ENCODE peak calls at places on chromosomes 7 and 10, in nine cellular contexts. K, F, W, E, G, Q, J, M and V are unnamed samples.

GRCh38 chr7:47100148-47100547 is 481.8 kb downstream of the TNS3 start:
- DNase-seq in K (no peak), F (no peak), W (no peak), E (no peak), G (no peak), Q (no peak), J (no peak), M (no peak), V (no peak)

GRCh38 chr10:110756886-110757285 is 112.8 kb downstream of the RBM20 start:
- DNase-seq in K (no peak), F (no peak), W (no peak), E (no peak), G (no peak), Q (no peak), J (no peak), M (no peak), V (no peak)

GRCh38 chr7:28329616-28330373 is 82.5 kb upstream of the CREB5 start:
- DNase-seq in K (peak; percentile 29), F (no peak), W (no peak), E (peak; percentile 2), G (peak; percentile 64), Q (peak; percentile 21), J (no peak), M (no peak), V (no peak)

GRCh38 chr7:105690286-105690915 is 109.1 kb upstream of the EFCAB10 start:
- DNase-seq in K (no peak), F (no peak), W (no peak), E (no peak), G (no peak), Q (no peak), J (no peak), M (no peak), V (no peak)

GRCh38 chr10:92387289-92387940 is 96.4 kb downstream of the MARCHF5 start:
- DNase-seq in K (peak; percentile 74), F (peak; percentile 58), W (no peak), E (peak; percentile 64), G (peak; percentile 63), Q (no peak), J (peak; percentile 72), M (peak; percentile 34), V (peak; percentile 62)

GRCh38 chr10:43202224-43202656 is 64.0 kb downstream of the CSGALNACT2 start:
- DNase-seq in K (peak; percentile 33), F (peak; percentile 69), W (no peak), E (no peak), G (peak; percentile 51), Q (peak; percentile 34), J (peak; percentile 36), M (peak; percentile 25), V (no peak)

GRCh38 chr10:115417585-115418265 is 324.6 kb downstream of the ATRNL1 start:
- DNase-seq in K (peak; percentile 72), F (peak; percentile 53), W (no peak), E (no peak), G (peak; percentile 72), Q (peak; percentile 8), J (peak; percentile 54), M (peak; percentile 17), V (peak; percentile 22)

GRCh38 chr7:135976312-135977019 is 693 bp downstream of the MTPN start:
- DNase-seq in K (no peak), F (peak; percentile 64), W (no peak), E (no peak), G (peak; percentile 68), Q (peak; percentile 22), J (peak; percentile 9), M (peak; percentile 22), V (no peak)

GRCh38 chr7:76296743-76297740 is 5.4 kb upstream of the HSPB1 start:
- DNase-seq in K (peak; percentile 95), F (no peak), W (peak; percentile 88), E (peak; percentile 93), G (no peak), Q (peak; percentile 90), J (peak; percentile 69), M (peak; percentile 83), V (no peak)

GRCh38 chr7:69677905-69678793 is 79.9 kb downstream of the AUTS2 start:
- DNase-seq in K (no peak), F (no peak), W (no peak), E (no peak), G (no peak), Q (no peak), J (no peak), M (no peak), V (no peak)

GRCh38 chr7:46168231-46168630 is 247.2 kb upstream of the IGFBP3 start:
- DNase-seq in K (no peak), F (no peak), W (no peak), E (no peak), G (no peak), Q (no peak), J (no peak), M (no peak), V (no peak)

GRCh38 chr10:50260791-50261281 is 9.5 kb upstream of the ASAH2 start:
- DNase-seq in K (no peak), F (peak; percentile 37), W (no peak), E (no peak), G (peak; percentile 85), Q (no peak), J (no peak), M (no peak), V (no peak)

GRCh38 chr10:59872892-59873463 is 33.4 kb downstream of the CCDC6 start:
- DNase-seq in K (peak; percentile 94), F (no peak), W (peak; percentile 85), E (peak; percentile 87), G (peak; percentile 29), Q (peak; percentile 49), J (peak; percentile 17), M (peak; percentile 59), V (peak; percentile 98)

GRCh38 chr7:18685961-18686360 is 190.4 kb downstream of the HDAC9 start:
- DNase-seq in K (no peak), F (no peak), W (no peak), E (peak; percentile 23), G (no peak), Q (no peak), J (no peak), M (no peak), V (no peak)

GRCh38 chr10:63883861-63884260 is 362.7 kb downstream of the REEP3 start:
- DNase-seq in K (no peak), F (no peak), W (no peak), E (no peak), G (no peak), Q (no peak), J (no peak), M (no peak), V (no peak)

GRCh38 chr7:11524476-11525398 is 307.3 kb downstream of the THSD7A start:
- DNase-seq in K (no peak), F (no peak), W (no peak), E (no peak), G (no peak), Q (no peak), J (no peak), M (no peak), V (no peak)

GRCh38 chr7:29091121-29091601 is 55.2 kb downstream of the CPVL start:
- DNase-seq in K (peak; percentile 85), F (no peak), W (no peak), E (no peak), G (no peak), Q (no peak), J (no peak), M (no peak), V (no peak)

GRCh38 chr7:116028808-116029207 is 1.8 kb downstream of the TFEC start:
- DNase-seq in K (no peak), F (no peak), W (no peak), E (no peak), G (peak; percentile 12), Q (no peak), J (no peak), M (no peak), V (no peak)

GRCh38 chr7:127708788-127709187 is 56.8 kb downstream of the SND1 start:
- DNase-seq in K (peak; percentile 90), F (peak; percentile 80), W (peak; percentile 86), E (peak; percentile 95), G (peak; percentile 80), Q (peak; percentile 75), J (peak; percentile 79), M (peak; percentile 74), V (peak; percentile 81)

GRCh38 chr10:97318772-97319651 is at the start of gene FRAT1:
- DNase-seq in K (peak; percentile 94), F (peak; percentile 90), W (peak; percentile 88), E (peak; percentile 94), G (peak; percentile 92), Q (peak; percentile 93), J (peak; percentile 91), M (peak; percentile 93), V (peak; percentile 83)
- H3K4me3 ChIP-seq in K (peak within 1 kb of the TSS; percentile 85), F (peak within 1 kb of the TSS; percentile 95), W (peak within 1 kb of the TSS; percentile 96), E (peak within 1 kb of the TSS; percentile 81), G (peak within 1 kb of the TSS; percentile 61), Q (peak within 1 kb of the TSS; percentile 84), J (peak within 1 kb of the TSS; percentile 58), M (peak within 1 kb of the TSS; percentile 82), V (peak within 1 kb of the TSS; percentile 58)

GRCh38 chr7:40763319-40764287 is 628.8 kb downstream of the SUGCT start:
- DNase-seq in K (peak; percentile 53), F (peak; percentile 13), W (no peak), E (peak; percentile 55), G (no peak), Q (no peak), J (no peak), M (no peak), V (no peak)
- TF ChIP-seq CTCF in K (peak; percentile 28), F (peak; percentile 21), W (no peak), E (peak; percentile 46), G (no peak), Q (no peak), J (no peak), M (no peak), V (peak; percentile 27)

GRCh38 chr10:76244061-76244686 is 812.8 kb downstream of the LRMDA start:
- DNase-seq in K (peak; percentile 78), F (no peak), W (no peak), E (no peak), G (no peak), Q (no peak), J (no peak), M (no peak), V (no peak)
- H3K4me3 ChIP-seq in K (no peak overlapping the region), F (no peak overlapping the region), W (no peak overlapping the region), E (no peak overlapping the region), G (no peak overlapping the region), Q (no peak overlapping the region), J (no peak overlapping the region), M (no peak overlapping the region), V (no peak overlapping the region)

GRCh38 chr7:50627824-50628361 is 62.7 kb upstream of the DDC start:
- DNase-seq in K (no peak), F (no peak), W (no peak), E (no peak), G (no peak), Q (no peak), J (no peak), M (no peak), V (no peak)

GRCh38 chr7:50626971-50627370 is 61.8 kb upstream of the DDC start:
- DNase-seq in K (no peak), F (no peak), W (no peak), E (no peak), G (no peak), Q (no peak), J (no peak), M (no peak), V (no peak)

GRCh38 chr7:50626286-50626685 is 61.1 kb upstream of the DDC start:
- DNase-seq in K (no peak), F (no peak), W (no peak), E (no peak), G (no peak), Q (no peak), J (no peak), M (peak; percentile 62), V (no peak)

GRCh38 chr7:50629238-50629901 is 64.2 kb upstream of the DDC start:
- DNase-seq in K (no peak), F (no peak), W (no peak), E (no peak), G (no peak), Q (no peak), J (no peak), M (no peak), V (no peak)

GRCh38 chr7:50628469-50629084 is 63.4 kb upstream of the DDC start:
- DNase-seq in K (no peak), F (peak; percentile 13), W (peak; percentile 6), E (no peak), G (no peak), Q (no peak), J (no peak), M (no peak), V (no peak)
- TF ChIP-seq CTCF in K (no peak), F (no peak), W (no peak), E (no peak), G (no peak), Q (no peak), J (no peak), M (no peak), V (no peak)